ENCODE peak calls at places on chromosomes 7 and 10, in nine cellular contexts. One of them, this sample, is unnamed.

GRCh38 chr10:87734987-87735827 is 75.5 kb downstream of the PAPSS2 start:
- DNase-seq in right lobe of liver: no peak
- DNase-seq in PC-9: no peak
- DNase-seq in ovary: peak; percentile 53
- DNase-seq in endodermal cell: peak; percentile 92
- DNase-seq in progenitor cell of endocrine pancreas: no peak
- DNase-seq in GM12864: peak; percentile 7
- DNase-seq in GM20000: peak; percentile 55
- DNase-seq in endothelial cell: peak; percentile 33
- DNase-seq in this sample: peak; percentile 61

GRCh38 chr7:111145472-111145871 is 54.5 kb downstream of the LRRN3 start:
- DNase-seq in right lobe of liver: no peak
- DNase-seq in PC-9: no peak
- DNase-seq in ovary: no peak
- DNase-seq in endodermal cell: no peak
- DNase-seq in progenitor cell of endocrine pancreas: no peak
- DNase-seq in GM12864: no peak
- DNase-seq in GM20000: no peak
- DNase-seq in endothelial cell: no peak
- DNase-seq in this sample: no peak

GRCh38 chr7:84941936-84942335 is 244.9 kb downstream of the SEMA3D start:
- DNase-seq in right lobe of liver: no peak
- DNase-seq in PC-9: no peak
- DNase-seq in ovary: no peak
- DNase-seq in endodermal cell: no peak
- DNase-seq in progenitor cell of endocrine pancreas: no peak
- DNase-seq in GM12864: no peak
- DNase-seq in GM20000: no peak
- DNase-seq in endothelial cell: no peak
- DNase-seq in this sample: no peak

GRCh38 chr7:123719481-123719806 is 29.4 kb downstream of the WASL start:
- DNase-seq in right lobe of liver: no peak
- DNase-seq in PC-9: no peak
- DNase-seq in ovary: no peak
- DNase-seq in endodermal cell: no peak
- DNase-seq in progenitor cell of endocrine pancreas: no peak
- DNase-seq in GM12864: no peak
- DNase-seq in GM20000: no peak
- DNase-seq in endothelial cell: no peak
- DNase-seq in this sample: no peak

GRCh38 chr7:47827321-47827720 is 120.9 kb downstream of the PKD1L1 start:
- DNase-seq in right lobe of liver: no peak
- DNase-seq in PC-9: no peak
- DNase-seq in ovary: no peak
- DNase-seq in endodermal cell: peak; percentile 26
- DNase-seq in progenitor cell of endocrine pancreas: no peak
- DNase-seq in GM12864: no peak
- DNase-seq in GM20000: no peak
- DNase-seq in endothelial cell: no peak
- DNase-seq in this sample: no peak

GRCh38 chr7:148458263-148458662 is 132.3 kb upstream of the C7orf33 start:
- DNase-seq in right lobe of liver: no peak
- DNase-seq in PC-9: no peak
- DNase-seq in ovary: no peak
- DNase-seq in endodermal cell: peak; percentile 42
- DNase-seq in progenitor cell of endocrine pancreas: no peak
- DNase-seq in GM12864: no peak
- DNase-seq in GM20000: no peak
- DNase-seq in endothelial cell: no peak
- DNase-seq in this sample: no peak

GRCh38 chr7:141441837-141442627 is 109.2 kb upstream of the AGK start:
- DNase-seq in right lobe of liver: no peak
- DNase-seq in PC-9: no peak
- DNase-seq in ovary: no peak
- DNase-seq in endodermal cell: no peak
- DNase-seq in progenitor cell of endocrine pancreas: no peak
- DNase-seq in GM12864: no peak
- DNase-seq in GM20000: no peak
- DNase-seq in endothelial cell: no peak
- DNase-seq in this sample: no peak

GRCh38 chr7:35694161-35694783 is 663 bp downstream of the HERPUD2 start:
- DNase-seq in right lobe of liver: peak; percentile 64
- DNase-seq in PC-9: no peak
- DNase-seq in ovary: no peak
- DNase-seq in endodermal cell: no peak
- DNase-seq in progenitor cell of endocrine pancreas: no peak
- DNase-seq in GM12864: no peak
- DNase-seq in GM20000: peak; percentile 28
- DNase-seq in endothelial cell: no peak
- DNase-seq in this sample: no peak

GRCh38 chr10:49081532-49082275 is 33.6 kb downstream of the VSTM4 start:
- DNase-seq in right lobe of liver: peak; percentile 80
- DNase-seq in PC-9: no peak
- DNase-seq in ovary: peak; percentile 83
- DNase-seq in endodermal cell: peak; percentile 64
- DNase-seq in progenitor cell of endocrine pancreas: no peak
- DNase-seq in GM12864: no peak
- DNase-seq in GM20000: no peak
- DNase-seq in endothelial cell: no peak
- DNase-seq in this sample: no peak

GRCh38 chr10:70950062-70950461 is 61.7 kb upstream of the PCBD1 start:
- DNase-seq in right lobe of liver: peak; percentile 14
- DNase-seq in PC-9: no peak
- DNase-seq in ovary: peak; percentile 16
- DNase-seq in endodermal cell: no peak
- DNase-seq in progenitor cell of endocrine pancreas: no peak
- DNase-seq in GM12864: no peak
- DNase-seq in GM20000: no peak
- DNase-seq in endothelial cell: no peak
- DNase-seq in this sample: no peak

GRCh38 chr7:17095951-17096350 is 202.5 kb upstream of the AHR start:
- DNase-seq in right lobe of liver: no peak
- DNase-seq in PC-9: no peak
- DNase-seq in ovary: no peak
- DNase-seq in endodermal cell: no peak
- DNase-seq in progenitor cell of endocrine pancreas: no peak
- DNase-seq in GM12864: no peak
- DNase-seq in GM20000: no peak
- DNase-seq in endothelial cell: no peak
- DNase-seq in this sample: no peak

DNA sequence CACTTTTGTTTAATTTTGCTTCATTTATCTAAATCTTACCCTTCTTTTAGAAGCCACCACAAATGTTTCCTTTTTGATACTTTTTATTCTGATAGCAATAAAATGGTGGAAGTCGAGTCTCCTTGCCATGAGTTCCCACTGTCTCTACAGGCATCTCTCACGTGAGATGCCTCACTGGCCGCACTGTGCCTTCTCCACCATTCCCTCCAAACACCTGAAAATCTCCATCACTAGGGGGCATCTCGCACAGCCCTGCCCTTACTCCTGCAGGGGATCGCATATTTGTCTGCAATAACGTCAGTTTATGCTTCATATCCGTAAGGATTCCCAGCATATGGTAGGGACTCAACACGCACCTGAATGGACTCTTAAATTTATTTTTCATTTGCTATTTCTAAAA is 56.3 kb upstream of the NCAPG2 start:
- DNase-seq in right lobe of liver: no peak
- DNase-seq in PC-9: no peak
- DNase-seq in ovary: no peak
- DNase-seq in endodermal cell: no peak
- DNase-seq in progenitor cell of endocrine pancreas: no peak
- DNase-seq in GM12864: no peak
- DNase-seq in GM20000: no peak
- DNase-seq in endothelial cell: no peak
- DNase-seq in this sample: no peak
- TF ChIP-seq CTCF in right lobe of liver: no peak
- TF ChIP-seq CTCF in PC-9: peak; percentile 37
- TF ChIP-seq CTCF in ovary: no peak
- TF ChIP-seq CTCF in endodermal cell: peak; percentile 66
- TF ChIP-seq CTCF in progenitor cell of endocrine pancreas: peak; percentile 26
- TF ChIP-seq CTCF in GM12864: no peak
- TF ChIP-seq CTCF in GM20000: no peak
- TF ChIP-seq CTCF in endothelial cell: no peak
- TF ChIP-seq CTCF in this sample: no peak

GRCh38 chr10:44043646-44044368 is 341.1 kb downstream of the CXCL12 start:
- DNase-seq in right lobe of liver: no peak
- DNase-seq in PC-9: no peak
- DNase-seq in ovary: no peak
- DNase-seq in endodermal cell: no peak
- DNase-seq in progenitor cell of endocrine pancreas: no peak
- DNase-seq in GM12864: no peak
- DNase-seq in GM20000: no peak
- DNase-seq in endothelial cell: no peak
- DNase-seq in this sample: no peak

GRCh38 chr10:44045020-44045419 is 339.9 kb downstream of the CXCL12 start:
- DNase-seq in right lobe of liver: no peak
- DNase-seq in PC-9: no peak
- DNase-seq in ovary: no peak
- DNase-seq in endodermal cell: no peak
- DNase-seq in progenitor cell of endocrine pancreas: no peak
- DNase-seq in GM12864: no peak
- DNase-seq in GM20000: no peak
- DNase-seq in endothelial cell: no peak
- DNase-seq in this sample: no peak

GRCh38 chr10:44042926-44043602 is 341.8 kb downstream of the CXCL12 start:
- DNase-seq in right lobe of liver: no peak
- DNase-seq in PC-9: no peak
- DNase-seq in ovary: no peak
- DNase-seq in endodermal cell: no peak
- DNase-seq in progenitor cell of endocrine pancreas: no peak
- DNase-seq in GM12864: no peak
- DNase-seq in GM20000: no peak
- DNase-seq in endothelial cell: no peak
- DNase-seq in this sample: no peak

GRCh38 chr10:44046605-44047004 is 338.3 kb downstream of the CXCL12 start:
- DNase-seq in right lobe of liver: no peak
- DNase-seq in PC-9: no peak
- DNase-seq in ovary: no peak
- DNase-seq in endodermal cell: peak; percentile 55
- DNase-seq in progenitor cell of endocrine pancreas: no peak
- DNase-seq in GM12864: no peak
- DNase-seq in GM20000: no peak
- DNase-seq in endothelial cell: no peak
- DNase-seq in this sample: no peak

DNA sequence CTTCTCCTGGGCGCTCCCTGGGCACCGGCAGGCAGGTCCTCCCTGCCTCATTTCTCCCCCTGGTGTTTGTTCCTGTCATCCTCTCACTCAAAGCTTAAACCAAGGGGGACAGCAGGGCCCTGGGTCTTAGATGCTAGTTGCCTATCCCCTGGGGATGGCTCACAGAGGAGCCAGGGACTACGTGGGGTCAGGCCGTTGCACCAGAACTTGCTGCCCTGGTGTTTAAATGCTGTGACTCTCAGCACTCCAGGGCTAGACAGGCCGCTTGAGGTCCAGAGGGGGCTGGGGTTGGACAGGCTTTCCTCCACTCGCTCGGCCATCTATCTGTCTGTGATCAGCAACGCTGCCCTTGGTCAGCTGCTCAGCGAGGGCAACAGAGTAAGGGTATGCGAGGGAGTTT is 340.3 kb downstream of the CXCL12 start:
- DNase-seq in right lobe of liver: no peak
- DNase-seq in PC-9: no peak
- DNase-seq in ovary: no peak
- DNase-seq in endodermal cell: no peak
- DNase-seq in progenitor cell of endocrine pancreas: no peak
- DNase-seq in GM12864: no peak
- DNase-seq in GM20000: no peak
- DNase-seq in endothelial cell: no peak
- DNase-seq in this sample: no peak
- TF ChIP-seq CTCF in right lobe of liver: no peak
- TF ChIP-seq CTCF in PC-9: no peak
- TF ChIP-seq CTCF in ovary: no peak
- TF ChIP-seq CTCF in endodermal cell: peak; percentile 46
- TF ChIP-seq CTCF in progenitor cell of endocrine pancreas: no peak
- TF ChIP-seq CTCF in GM12864: no peak
- TF ChIP-seq CTCF in GM20000: no peak
- TF ChIP-seq CTCF in endothelial cell: no peak
- TF ChIP-seq CTCF in this sample: no peak

DNA sequence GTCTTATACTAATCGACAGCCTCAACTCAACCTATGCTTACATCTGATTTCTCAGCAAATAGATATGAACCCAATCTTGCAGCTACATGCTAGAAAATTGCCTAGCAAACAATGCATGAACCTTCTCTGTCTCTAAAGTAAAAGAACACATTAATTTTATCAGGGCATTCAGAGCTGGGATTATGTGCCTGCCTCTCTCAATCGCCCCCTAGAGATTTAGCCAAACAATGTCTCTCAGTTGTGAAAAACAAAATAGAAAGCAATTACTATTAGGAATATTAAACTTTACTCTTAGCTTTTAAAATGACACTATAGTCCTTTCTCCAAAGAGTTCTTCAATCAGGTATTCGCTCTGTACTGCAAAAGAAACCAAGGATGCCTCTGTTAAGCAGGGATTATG is 737.1 kb downstream of the PARD3 start:
- DNase-seq in right lobe of liver: no peak
- DNase-seq in PC-9: no peak
- DNase-seq in ovary: no peak
- DNase-seq in endodermal cell: no peak
- DNase-seq in progenitor cell of endocrine pancreas: no peak
- DNase-seq in GM12864: no peak
- DNase-seq in GM20000: no peak
- DNase-seq in endothelial cell: no peak
- DNase-seq in this sample: no peak
- TF ChIP-seq CTCF in right lobe of liver: no peak
- TF ChIP-seq CTCF in PC-9: no peak
- TF ChIP-seq CTCF in ovary: no peak
- TF ChIP-seq CTCF in endodermal cell: peak; percentile 39
- TF ChIP-seq CTCF in progenitor cell of endocrine pancreas: no peak
- TF ChIP-seq CTCF in GM12864: no peak
- TF ChIP-seq CTCF in GM20000: no peak
- TF ChIP-seq CTCF in endothelial cell: no peak
- TF ChIP-seq CTCF in this sample: no peak

GRCh38 chr7:101814081-101814995 is 3.1 kb upstream of the CUX1 start:
- DNase-seq in right lobe of liver: peak; percentile 76
- DNase-seq in PC-9: no peak
- DNase-seq in ovary: peak; percentile 80
- DNase-seq in endodermal cell: peak; percentile 83
- DNase-seq in progenitor cell of endocrine pancreas: peak; percentile 40
- DNase-seq in GM12864: no peak
- DNase-seq in GM20000: peak; percentile 92
- DNase-seq in endothelial cell: peak; percentile 62
- DNase-seq in this sample: peak; percentile 86

GRCh38 chr7:101816499-101817030 is 861 bp upstream of the CUX1 start:
- DNase-seq in right lobe of liver: peak; percentile 73
- DNase-seq in PC-9: no peak
- DNase-seq in ovary: peak; percentile 69
- DNase-seq in endodermal cell: peak; percentile 71
- DNase-seq in progenitor cell of endocrine pancreas: peak; percentile 28
- DNase-seq in GM12864: no peak
- DNase-seq in GM20000: peak; percentile 87
- DNase-seq in endothelial cell: peak; percentile 62
- DNase-seq in this sample: peak; percentile 69

GRCh38 chr7:101813414-101814019 is 3.9 kb upstream of the CUX1 start:
- DNase-seq in right lobe of liver: no peak
- DNase-seq in PC-9: no peak
- DNase-seq in ovary: no peak
- DNase-seq in endodermal cell: no peak
- DNase-seq in progenitor cell of endocrine pancreas: no peak
- DNase-seq in GM12864: no peak
- DNase-seq in GM20000: no peak
- DNase-seq in endothelial cell: no peak
- DNase-seq in this sample: no peak

GRCh38 chr7:101815826-101816488 is 1.5 kb upstream of the CUX1 start:
- DNase-seq in right lobe of liver: peak; percentile 77
- DNase-seq in PC-9: peak; percentile 61
- DNase-seq in ovary: peak; percentile 82
- DNase-seq in endodermal cell: no peak
- DNase-seq in progenitor cell of endocrine pancreas: peak; percentile 65
- DNase-seq in GM12864: peak; percentile 48
- DNase-seq in GM20000: peak; percentile 95
- DNase-seq in endothelial cell: peak; percentile 75
- DNase-seq in this sample: peak; percentile 86

GRCh38 chr7:101814996-101815825 is 2.2 kb upstream of the CUX1 start:
- DNase-seq in right lobe of liver: peak; percentile 72
- DNase-seq in PC-9: no peak
- DNase-seq in ovary: peak; percentile 81
- DNase-seq in endodermal cell: peak; percentile 89
- DNase-seq in progenitor cell of endocrine pancreas: peak; percentile 71
- DNase-seq in GM12864: no peak
- DNase-seq in GM20000: peak; percentile 90
- DNase-seq in endothelial cell: peak; percentile 73
- DNase-seq in this sample: peak; percentile 79
- TF ChIP-seq CTCF in right lobe of liver: peak; percentile 28
- TF ChIP-seq CTCF in PC-9: peak; percentile 58
- TF ChIP-seq CTCF in ovary: no peak
- TF ChIP-seq CTCF in endodermal cell: peak; percentile 75
- TF ChIP-seq CTCF in progenitor cell of endocrine pancreas: peak; percentile 69
- TF ChIP-seq CTCF in GM12864: peak; percentile 51
- TF ChIP-seq CTCF in GM20000: peak; percentile 14
- TF ChIP-seq CTCF in endothelial cell: peak; percentile 80
- TF ChIP-seq CTCF in this sample: peak; percentile 63